ENCODE peak calls at places on chromosomes 6 and 20, in eight cellular contexts. N, V, S, R, W, O, Q and M are unnamed samples. For H3K4me1, the result is how much of the 10 kb centered on the place peaks cover.

GRCh38 chr6:134550604-134551003 is 232.7 kb upstream of the SGK1 start:
- DNase-seq in W (no peak), R (peak), O (no peak), S (peak), V (no peak), Q (no peak), N (no peak), M (no peak)

GRCh38 chr6:116313377-116313776 is 33.6 kb upstream of the TSPYL1 start:
- DNase-seq in W (no peak), Q (no peak), S (peak), N (no peak), O (no peak), V (no peak), R (no peak), M (no peak)

GRCh38 chr6:43284986-43285385 is 13.1 kb upstream of the SLC22A7 start:
- DNase-seq in N (no peak), V (no peak), Q (no peak), R (peak), W (no peak), O (no peak), S (no peak), M (no peak)

GRCh38 chr6:106995640-106996039 is 21.1 kb upstream of the CD24 start:
- DNase-seq in R (no peak), N (no peak), S (no peak), V (no peak), O (no peak), Q (no peak), W (no peak), M (no peak)

GRCh38 chr6:112337209-112337638 is 9.9 kb upstream of the RFPL4B start:
- DNase-seq in W (no peak), Q (peak), S (peak), O (no peak), R (peak), V (no peak), N (no peak), M (no peak)

GRCh38 chr20:48463916-48464315 is 363.9 kb downstream of the PREX1 start:
- DNase-seq in R (no peak), O (no peak), N (peak), S (peak), W (no peak), V (no peak), Q (no peak), M (no peak)

GRCh38 chr20:44467289-44467883 is 8.3 kb upstream of the TTPAL start:
- DNase-seq in R (peak), V (no peak), N (peak), W (no peak), Q (peak), O (no peak), S (peak), M (no peak)

GRCh38 chr20:16732506-16733152 is 2.8 kb downstream of the SNRPB2 start:
- DNase-seq in W (no peak), S (peak), N (no peak), V (peak), O (no peak), Q (no peak), R (no peak), M (no peak)

GRCh38 chr6:142568857-142569597 is 267.2 kb downstream of the ADGRG6 start:
- DNase-seq in S (peak), W (no peak), Q (no peak), V (no peak), R (no peak), N (no peak), O (no peak), M (no peak)

GRCh38 chr6:146047356-146047755 is 18.5 kb downstream of the GRM1 start:
- DNase-seq in R (no peak), Q (no peak), O (no peak), V (no peak), W (no peak), S (no peak), N (no peak), M (no peak)

GRCh38 chr6:63883597-63883996 is 248.0 kb downstream of the PHF3 start:
- DNase-seq in O (no peak), S (no peak), R (no peak), Q (no peak), V (no peak), W (no peak), N (no peak), M (no peak)

GRCh38 chr6:38871745-38872568 is 156.8 kb downstream of the DNAH8 start:
- DNase-seq in S (peak), R (peak), W (no peak), Q (peak), V (peak), N (no peak), O (peak), M (peak)

GRCh38 chr20:52031206-52031573 is 160.4 kb downstream of the ZFP64 start:
- DNase-seq in N (no peak), V (no peak), O (no peak), Q (no peak), R (no peak), S (no peak), W (no peak), M (no peak)

GRCh38 chr6:90044182-90044832 is 150.0 kb downstream of the GJA10 start:
- DNase-seq in W (no peak), R (no peak), Q (no peak), O (no peak), V (no peak), N (no peak), S (no peak), M (no peak)

DNA sequence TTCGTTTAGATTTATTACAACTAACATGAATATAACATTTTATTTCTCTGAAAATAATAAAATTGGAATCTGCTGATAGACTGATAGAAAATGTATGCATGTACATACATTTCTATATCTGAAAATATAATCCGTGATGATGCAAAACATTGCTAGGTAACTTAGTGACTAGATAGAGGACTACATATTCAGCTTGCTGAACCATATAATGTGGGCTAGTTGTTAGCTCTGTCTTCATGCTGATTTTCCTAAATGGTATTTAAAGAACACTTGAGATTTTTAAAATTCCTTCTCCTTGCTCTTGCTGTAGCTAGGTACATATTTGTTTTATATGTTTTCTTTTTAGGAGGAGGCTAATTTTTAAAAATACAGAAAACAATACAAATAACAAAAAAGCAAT is 38.4 kb upstream of the TAGAP start:
- DNase-seq in V (no peak), O (no peak), W (no peak), S (no peak), N (no peak), R (no peak), Q (no peak), M (no peak)
- H3K4me1 ChIP-seq in V (under half), O (under half), W (under half), S (under half), N (under half), R (under half), Q (under half), M (under half)

GRCh38 chr6:129138739-129139405 is 255.9 kb downstream of the LAMA2 start:
- DNase-seq in R (no peak), O (no peak), V (no peak), S (no peak), Q (no peak), N (no peak), W (no peak), M (no peak)
- H3K4me1 ChIP-seq in R (under half), O (under half), V (under half), S (under half), Q (under half), N (under half), W (under half), M (under half)

GRCh38 chr6:35388023-35388422 is 45.7 kb downstream of the PPARD start:
- DNase-seq in Q (no peak), N (no peak), O (no peak), V (no peak), W (no peak), R (no peak), S (no peak), M (no peak)

GRCh38 chr6:35392773-35393672 is 50.7 kb downstream of the PPARD start:
- DNase-seq in O (no peak), Q (no peak), V (no peak), W (no peak), R (no peak), N (no peak), S (no peak), M (no peak)

GRCh38 chr6:35388772-35389352 is 46.5 kb downstream of the PPARD start:
- DNase-seq in N (no peak), Q (no peak), O (no peak), S (no peak), R (no peak), V (no peak), W (no peak), M (no peak)

GRCh38 chr6:35391240-35391968 is 49.0 kb downstream of the PPARD start:
- DNase-seq in R (no peak), Q (no peak), V (no peak), O (no peak), N (no peak), W (no peak), S (peak), M (peak)

GRCh38 chr6:35392111-35392702 is 49.8 kb downstream of the PPARD start:
- DNase-seq in O (no peak), R (no peak), N (peak), S (no peak), W (peak), V (no peak), Q (peak), M (no peak)
- H3K4me1 ChIP-seq in O (under half), R (under half), N (under half), S (under half), W (under half), V (under half), Q (under half), M (under half)

GRCh38 chr6:52553719-52554118 is 23.1 kb downstream of the TRAM2 start:
- DNase-seq in O (no peak), W (no peak), V (no peak), Q (no peak), N (no peak), R (no peak), S (no peak), M (no peak)
- H3K4me1 ChIP-seq in O (under half), W (under half), V (under half), Q (under half), N (under half), R (under half), S (under half), M (under half)

DNA sequence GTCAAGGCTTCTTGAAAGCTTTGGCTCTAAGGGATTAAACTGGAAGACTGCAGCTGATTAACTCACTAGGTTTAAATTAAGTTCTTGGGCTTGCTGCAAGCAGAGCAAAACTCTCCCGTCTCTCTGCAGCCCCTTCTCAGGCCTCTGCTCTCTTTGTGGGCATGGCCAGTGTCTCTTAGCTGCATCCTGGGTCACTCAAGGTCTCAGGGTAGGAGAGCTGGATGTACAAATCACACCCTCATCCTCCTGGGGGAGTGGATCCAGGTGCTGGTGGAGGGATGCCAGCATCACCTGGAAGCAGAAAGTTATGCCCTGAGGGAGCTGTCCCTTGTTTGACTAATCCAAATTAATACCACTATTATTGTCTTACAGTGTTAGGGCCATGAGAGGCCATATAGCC is 35.8 kb downstream of the GCM1 start:
- DNase-seq in Q (no peak), V (no peak), W (no peak), N (no peak), S (no peak), R (no peak), O (no peak), M (no peak)
- H3K4me1 ChIP-seq in Q (under half), V (under half), W (under half), N (under half), S (under half), R (under half), O (under half), M (under half)

GRCh38 chr6:32847795-32848194 is 3.9 kb upstream of the PSMB8 start:
- DNase-seq in N (no peak), W (no peak), Q (no peak), O (no peak), R (no peak), S (no peak), V (no peak), M (no peak)
- H3K4me1 ChIP-seq in N (under half), W (under half), Q (under half), O (half or more), R (under half), S (under half), V (half or more), M (half or more)

GRCh38 chr20:49684335-49684997 is 29.2 kb downstream of the B4GALT5 start:
- DNase-seq in W (peak), R (no peak), N (no peak), V (no peak), O (no peak), Q (no peak), S (no peak), M (no peak)
- H3K4me1 ChIP-seq in W (under half), R (half or more), N (under half), V (under half), O (under half), Q (half or more), S (under half), M (under half)

DNA sequence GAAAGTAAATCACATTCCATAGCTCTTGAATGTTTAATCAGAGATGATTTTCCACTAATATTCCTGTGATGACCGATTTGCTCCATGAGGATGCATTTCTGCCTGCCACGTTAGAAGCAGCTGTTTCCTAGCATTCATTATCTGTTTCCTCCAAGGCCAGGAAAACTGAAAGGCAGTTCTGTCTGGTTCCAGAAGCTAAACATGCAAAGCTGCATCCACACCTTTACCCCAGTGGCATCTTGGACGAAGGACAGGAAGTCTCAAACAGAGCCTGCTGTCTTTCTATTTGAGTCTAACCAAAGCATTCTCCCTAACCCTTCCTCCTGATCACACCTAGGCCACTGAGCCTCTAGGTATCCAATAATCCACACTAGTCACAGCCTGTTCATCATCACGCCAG is 27.6 kb downstream of the CNKSR3 start:
- DNase-seq in S (peak), N (no peak), O (no peak), V (no peak), W (no peak), Q (no peak), R (no peak), M (no peak)
- H3K4me1 ChIP-seq in S (under half), N (under half), O (under half), V (under half), W (under half), Q (half or more), R (under half), M (under half)

GRCh38 chr6:30676660-30677270 is 4.0 kb upstream of the DHX16 start:
- DNase-seq in W (no peak), Q (no peak), R (no peak), N (no peak), O (no peak), S (no peak), V (no peak), M (no peak)

GRCh38 chr6:30682181-30683117 is 4.0 kb downstream of the PPP1R18 start:
- DNase-seq in O (peak), Q (peak), S (peak), V (peak), R (peak), N (peak), W (peak), M (peak)

GRCh38 chr6:30678964-30679726 is 6.3 kb upstream of the DHX16 start:
- DNase-seq in W (peak), S (peak), Q (peak), O (peak), R (peak), N (peak), V (peak), M (peak)

GRCh38 chr6:30681696-30682180 is 4.7 kb downstream of the PPP1R18 start:
- DNase-seq in R (no peak), N (no peak), V (no peak), O (no peak), S (no peak), Q (no peak), W (no peak), M (no peak)

GRCh38 chr6:30679765-30680535 is 6.5 kb downstream of the PPP1R18 start:
- DNase-seq in W (no peak), O (no peak), V (no peak), Q (no peak), R (no peak), S (no peak), N (no peak), M (no peak)
- H3K4me1 ChIP-seq in W (under half), O (under half), V (under half), Q (under half), R (under half), S (under half), N (half or more), M (under half)